ENCODE peak calls at places on chromosomes 6 and 20, in nine cellular contexts. X is H4, K is GM20000, N is iPS DF 19.7, J is heart left ventricle, E is AG04449, O is sciatic nerve, Q is HuH-7, U is neural crest cell. Y is an unnamed sample.

GRCh38 chr20:21901470-21902275 is 196.2 kb downstream of the PAX1 start:
- DNase-seq in J (peak; percentile 72), X (no peak), U (no peak), E (no peak), N (no peak), O (peak; percentile 92), K (no peak), Q (no peak), Y (no peak)

GRCh38 chr20:16615199-16615598 is 42.0 kb upstream of the KIF16B start:
- DNase-seq in J (peak; percentile 29), E (peak; percentile 59), O (no peak), U (no peak), N (no peak), X (peak; percentile 90), K (no peak), Q (no peak), Y (no peak)

GRCh38 chr20:60976913-60977312 is 275.1 kb upstream of the CDH4 start:
- DNase-seq in E (no peak), Q (no peak), K (no peak), J (no peak), X (no peak), O (no peak), N (no peak), U (no peak), Y (no peak)

GRCh38 chr6:147633191-147633590 is 124.7 kb downstream of the SAMD5 start:
- DNase-seq in Q (no peak), J (no peak), X (no peak), U (no peak), N (no peak), O (no peak), K (no peak), E (no peak), Y (no peak)

GRCh38 chr6:108921547-108922331 is 73.5 kb downstream of the ARMC2 start:
- DNase-seq in O (no peak), K (no peak), U (no peak), X (no peak), N (no peak), E (no peak), J (peak; percentile 27), Q (no peak), Y (peak; percentile 49)

GRCh38 chr6:165662671-165663282 is at the start of gene PDE10A:
- DNase-seq in U (peak; percentile 66), E (no peak), O (peak; percentile 70), Q (no peak), J (peak; percentile 88), K (peak; percentile 58), N (no peak), X (peak; percentile 12), Y (no peak)

GRCh38 chr6:43578748-43579147 is 2.8 kb downstream of the POLH start:
- DNase-seq in Q (no peak), O (no peak), J (no peak), E (no peak), K (no peak), N (no peak), U (no peak), X (no peak), Y (no peak)

GRCh38 chr20:4708856-4709255 is 12.9 kb upstream of the PRND start:
- DNase-seq in X (no peak), O (no peak), J (no peak), E (no peak), U (no peak), K (no peak), N (no peak), Q (no peak), Y (no peak)

GRCh38 chr20:38196592-38196991 is 31.5 kb upstream of the TGM2 start:
- DNase-seq in K (no peak), X (no peak), O (peak; percentile 82), Q (no peak), N (no peak), U (no peak), J (peak; percentile 91), E (no peak), Y (no peak)

GRCh38 chr20:4488407-4489339 is 233.0 kb upstream of the PRND start:
- DNase-seq in X (no peak), N (no peak), K (no peak), J (no peak), Q (no peak), O (no peak), U (no peak), E (peak; percentile 42), Y (no peak)

GRCh38 chr6:134553941-134554340 is 236.0 kb upstream of the SGK1 start:
- DNase-seq in U (no peak), O (no peak), J (no peak), X (no peak), N (no peak), K (no peak), E (peak; percentile 42), Q (no peak), Y (no peak)

GRCh38 chr20:44112889-44113641 is 73.9 kb downstream of the JPH2 start:
- DNase-seq in X (no peak), U (no peak), N (no peak), K (no peak), O (no peak), Q (no peak), E (no peak), J (no peak), Y (no peak)

GRCh38 chr20:22768779-22769178 is 184.4 kb upstream of the FOXA2 start:
- DNase-seq in Q (no peak), K (no peak), N (no peak), E (no peak), O (no peak), X (no peak), U (no peak), J (no peak), Y (no peak)

GRCh38 chr20:54189630-54190029 is 15.8 kb upstream of the CYP24A1 start:
- DNase-seq in U (no peak), J (no peak), E (no peak), Q (no peak), X (no peak), N (no peak), O (no peak), K (no peak), Y (no peak)

GRCh38 chr6:90654166-90654565 is 67.3 kb upstream of the MAP3K7 start:
- DNase-seq in E (no peak), U (no peak), J (no peak), O (no peak), N (no peak), X (no peak), Q (no peak), K (no peak), Y (no peak)

GRCh38 chr20:33023439-33024262 is 7.8 kb upstream of the BPIFB6 start:
- DNase-seq in J (no peak), U (no peak), Q (no peak), O (no peak), X (no peak), E (no peak), N (no peak), K (no peak), Y (no peak)

GRCh38 chr6:106125925-106126435 is 39.8 kb downstream of the PRDM1 start:
- DNase-seq in Q (no peak), K (no peak), U (no peak), J (no peak), X (no peak), O (no peak), E (no peak), N (no peak), Y (no peak)

GRCh38 chr6:100057941-100058340 is 63.9 kb upstream of the MCHR2 start:
- DNase-seq in E (no peak), K (no peak), N (no peak), Q (no peak), O (no peak), X (no peak), U (no peak), J (no peak), Y (no peak)

GRCh38 chr6:137852346-137852745 is 14.7 kb upstream of the TNFAIP3 start:
- DNase-seq in X (no peak), Q (no peak), E (no peak), K (no peak), O (no peak), N (no peak), J (no peak), U (no peak), Y (no peak)

GRCh38 chr20:18657575-18657974 is 69.7 kb downstream of the DTD1 start:
- DNase-seq in E (no peak), U (no peak), O (no peak), X (no peak), Q (no peak), J (no peak), K (no peak), N (no peak), Y (no peak)

GRCh38 chr20:38223743-38224100 is 36.8 kb downstream of the KIAA1755 start:
- DNase-seq in X (no peak), E (no peak), N (no peak), O (no peak), J (no peak), U (no peak), Q (no peak), K (no peak), Y (no peak)

GRCh38 chr20:46226602-46227001 is 81.7 kb downstream of the CDH22 start:
- DNase-seq in J (no peak), E (no peak), U (no peak), Q (no peak), N (no peak), X (peak; percentile 35), K (no peak), O (no peak), Y (no peak)

GRCh38 chr6:167469655-167470054 is 144.8 kb downstream of the TTLL2 start:
- DNase-seq in E (no peak), X (no peak), U (no peak), K (no peak), N (no peak), O (no peak), J (peak; percentile 77), Q (no peak), Y (no peak)

GRCh38 chr6:75481394-75481793 is 12.2 kb downstream of the FILIP1 start:
- DNase-seq in N (no peak), U (no peak), E (no peak), Q (no peak), J (no peak), K (no peak), X (no peak), O (no peak), Y (no peak)

GRCh38 chr6:79201935-79202334 is 32.5 kb downstream of the HMGN3 start:
- DNase-seq in U (no peak), K (no peak), N (no peak), E (no peak), X (no peak), Q (no peak), O (no peak), J (no peak), Y (no peak)

Y was measured in MM.1S.